ENCODE peak calls at places on chromosomes 4 and X, in eight cellular contexts. Q is NCI-H774, X is aorta, D is COR-L47, S is NCI-H1092, T is T follicular helper cell, B is posterior cingulate gyrus, Y is D721Med. G is an unnamed sample.

GRCh38 chr4:47465008-47465407 is 1.5 kb upstream of the COMMD8 start:
- DNase-seq in Q (no peak), X (no peak), D (no peak), S (no peak), T (no peak), B (no peak), Y (no peak), G (no peak)

GRCh38 chr4:110498420-110498819 is 22.5 kb downstream of the ENPEP start:
- DNase-seq in Q (no peak), X (no peak), D (no peak), S (no peak), T (no peak), B (no peak), Y (no peak), G (no peak)

GRCh38 chr4:52645315-52645714 is 13.8 kb downstream of the USP46 start:
- DNase-seq in Q (no peak), X (no peak), D (no peak), S (no peak), T (no peak), B (no peak), Y (no peak), G (no peak)

GRCh38 chr4:36187723-36188333 is 56.5 kb downstream of the ARAP2 start:
- DNase-seq in Q (no peak), X (no peak), D (peak), S (no peak), T (no peak), B (no peak), Y (no peak), G (no peak)

GRCh38 chr4:168551945-168552695 is 55.3 kb downstream of the PALLD start:
- DNase-seq in Q (no peak), X (no peak), D (peak), S (no peak), T (no peak), B (no peak), Y (no peak), G (no peak)

GRCh38 chr4:40648141-40648540 is 18.5 kb upstream of the RBM47 start:
- DNase-seq in Q (no peak), X (no peak), D (no peak), S (no peak), T (no peak), B (no peak), Y (no peak), G (no peak)

GRCh38 chr4:169791527-169792156 is 33.9 kb upstream of the HPF1 start:
- DNase-seq in Q (peak), X (peak), D (peak), S (peak), T (no peak), B (peak), Y (no peak), G (no peak)

GRCh38 chrX:11540532-11541377 is 125.0 kb downstream of the ARHGAP6 start:
- DNase-seq in Q (no peak), X (no peak), D (no peak), S (no peak), T (no peak), B (no peak), Y (no peak), G (no peak)

GRCh38 chr4:3285558-3286334 is 7.1 kb upstream of the RGS12 start:
- DNase-seq in Q (no peak), X (no peak), D (no peak), S (no peak), T (no peak), B (no peak), Y (no peak), G (peak)